ENCODE peak calls at places on chromosomes 11 and 22, in ten cellular contexts. One of them, this sample, is unnamed.

GRCh38 chr11:8058216-8058615 is 22.8 kb upstream of the TUB start:
- DNase-seq in fibroblast of lung: no peak
- DNase-seq in thyroid gland: no peak
- DNase-seq in effector memory CD4-positive, alpha-beta T cell: no peak
- DNase-seq in iPS DF 6.9: no peak
- DNase-seq in body of pancreas: no peak
- DNase-seq in K562: no peak
- DNase-seq in OCI-LY7: no peak
- DNase-seq in colonic mucosa: no peak
- DNase-seq in HCT116: no peak
- DNase-seq in this sample: no peak

GRCh38 chr22:37079668-37080171 is 28.2 kb downstream of the KCTD17 start:
- DNase-seq in HCT116: no peak
- DNase-seq in K562: no peak
- DNase-seq in iPS DF 6.9: no peak
- DNase-seq in OCI-LY7: no peak
- DNase-seq in thyroid gland: peak
- DNase-seq in effector memory CD4-positive, alpha-beta T cell: peak
- DNase-seq in colonic mucosa: no peak
- DNase-seq in body of pancreas: no peak
- DNase-seq in fibroblast of lung: peak
- DNase-seq in this sample: no peak

GRCh38 chr11:30586251-30587144 is at the start of gene MPPED2:
- DNase-seq in body of pancreas: peak
- DNase-seq in HCT116: no peak
- DNase-seq in iPS DF 6.9: no peak
- DNase-seq in colonic mucosa: peak
- DNase-seq in thyroid gland: peak
- DNase-seq in effector memory CD4-positive, alpha-beta T cell: no peak
- DNase-seq in K562: peak
- DNase-seq in fibroblast of lung: no peak
- DNase-seq in OCI-LY7: no peak
- DNase-seq in this sample: peak

GRCh38 chr11:46321757-46322156 is 25.5 kb upstream of the DGKZ start:
- DNase-seq in body of pancreas: no peak
- DNase-seq in effector memory CD4-positive, alpha-beta T cell: no peak
- DNase-seq in OCI-LY7: no peak
- DNase-seq in colonic mucosa: no peak
- DNase-seq in thyroid gland: no peak
- DNase-seq in HCT116: no peak
- DNase-seq in fibroblast of lung: no peak
- DNase-seq in iPS DF 6.9: no peak
- DNase-seq in K562: no peak
- DNase-seq in this sample: no peak

GRCh38 chr11:2665747-2666710 is 33.8 kb downstream of the KCNQ1OT1 start:
- DNase-seq in iPS DF 6.9: no peak
- DNase-seq in body of pancreas: peak
- DNase-seq in K562: no peak
- DNase-seq in OCI-LY7: no peak
- DNase-seq in thyroid gland: no peak
- DNase-seq in HCT116: no peak
- DNase-seq in colonic mucosa: peak
- DNase-seq in fibroblast of lung: peak
- DNase-seq in effector memory CD4-positive, alpha-beta T cell: no peak
- DNase-seq in this sample: peak

GRCh38 chr11:35142481-35143207 is 3.7 kb downstream of the CD44 start:
- DNase-seq in iPS DF 6.9: no peak
- DNase-seq in colonic mucosa: peak
- DNase-seq in body of pancreas: peak
- DNase-seq in HCT116: no peak
- DNase-seq in OCI-LY7: peak
- DNase-seq in K562: peak
- DNase-seq in fibroblast of lung: peak
- DNase-seq in thyroid gland: peak
- DNase-seq in effector memory CD4-positive, alpha-beta T cell: no peak
- DNase-seq in this sample: no peak

GRCh38 chr11:61131998-61132555 is 29.1 kb downstream of the VPS37C start:
- DNase-seq in K562: no peak
- DNase-seq in colonic mucosa: no peak
- DNase-seq in HCT116: no peak
- DNase-seq in iPS DF 6.9: no peak
- DNase-seq in thyroid gland: no peak
- DNase-seq in effector memory CD4-positive, alpha-beta T cell: no peak
- DNase-seq in body of pancreas: no peak
- DNase-seq in fibroblast of lung: no peak
- DNase-seq in OCI-LY7: no peak
- DNase-seq in this sample: no peak

GRCh38 chr11:107050126-107050525 is 31.9 kb upstream of the GUCY1A2 start:
- DNase-seq in body of pancreas: no peak
- DNase-seq in HCT116: no peak
- DNase-seq in iPS DF 6.9: no peak
- DNase-seq in K562: no peak
- DNase-seq in OCI-LY7: no peak
- DNase-seq in effector memory CD4-positive, alpha-beta T cell: no peak
- DNase-seq in colonic mucosa: no peak
- DNase-seq in thyroid gland: no peak
- DNase-seq in fibroblast of lung: peak
- DNase-seq in this sample: no peak

GRCh38 chr22:36404436-36404835 is 16.7 kb upstream of the MYH9 start:
- DNase-seq in effector memory CD4-positive, alpha-beta T cell: no peak
- DNase-seq in thyroid gland: no peak
- DNase-seq in K562: no peak
- DNase-seq in colonic mucosa: no peak
- DNase-seq in OCI-LY7: no peak
- DNase-seq in iPS DF 6.9: no peak
- DNase-seq in body of pancreas: no peak
- DNase-seq in HCT116: no peak
- DNase-seq in fibroblast of lung: no peak
- DNase-seq in this sample: no peak

GRCh38 chr11:18280438-18281046 is 14.5 kb downstream of the SAA1 start:
- DNase-seq in body of pancreas: no peak
- DNase-seq in fibroblast of lung: no peak
- DNase-seq in colonic mucosa: no peak
- DNase-seq in effector memory CD4-positive, alpha-beta T cell: no peak
- DNase-seq in thyroid gland: no peak
- DNase-seq in OCI-LY7: no peak
- DNase-seq in iPS DF 6.9: no peak
- DNase-seq in HCT116: no peak
- DNase-seq in K562: no peak
- DNase-seq in this sample: no peak

GRCh38 chr22:44710474-44711235 is 8.7 kb downstream of the PRR5 start:
- DNase-seq in iPS DF 6.9: no peak
- DNase-seq in body of pancreas: no peak
- DNase-seq in colonic mucosa: peak
- DNase-seq in thyroid gland: no peak
- DNase-seq in fibroblast of lung: no peak
- DNase-seq in effector memory CD4-positive, alpha-beta T cell: peak
- DNase-seq in OCI-LY7: peak
- DNase-seq in HCT116: no peak
- DNase-seq in K562: peak
- DNase-seq in this sample: no peak

GRCh38 chr22:43795320-43795719 is 16.8 kb downstream of the EFCAB6 start:
- DNase-seq in OCI-LY7: no peak
- DNase-seq in colonic mucosa: no peak
- DNase-seq in fibroblast of lung: no peak
- DNase-seq in iPS DF 6.9: no peak
- DNase-seq in body of pancreas: no peak
- DNase-seq in HCT116: no peak
- DNase-seq in effector memory CD4-positive, alpha-beta T cell: no peak
- DNase-seq in thyroid gland: no peak
- DNase-seq in K562: no peak
- DNase-seq in this sample: no peak

GRCh38 chr11:46243796-46244109 is 33.7 kb upstream of the CREB3L1 start:
- DNase-seq in colonic mucosa: no peak
- DNase-seq in K562: no peak
- DNase-seq in body of pancreas: no peak
- DNase-seq in fibroblast of lung: no peak
- DNase-seq in OCI-LY7: no peak
- DNase-seq in effector memory CD4-positive, alpha-beta T cell: no peak
- DNase-seq in iPS DF 6.9: no peak
- DNase-seq in HCT116: no peak
- DNase-seq in thyroid gland: no peak
- DNase-seq in this sample: no peak

GRCh38 chr22:35418088-35418487 is 18.1 kb downstream of the MCM5 start:
- DNase-seq in K562: no peak
- DNase-seq in body of pancreas: no peak
- DNase-seq in colonic mucosa: no peak
- DNase-seq in iPS DF 6.9: no peak
- DNase-seq in thyroid gland: no peak
- DNase-seq in effector memory CD4-positive, alpha-beta T cell: no peak
- DNase-seq in HCT116: no peak
- DNase-seq in OCI-LY7: no peak
- DNase-seq in fibroblast of lung: no peak
- DNase-seq in this sample: no peak

GRCh38 chr11:9092085-9092484 is 686 bp upstream of the SCUBE2 start:
- DNase-seq in fibroblast of lung: no peak
- DNase-seq in effector memory CD4-positive, alpha-beta T cell: no peak
- DNase-seq in thyroid gland: no peak
- DNase-seq in iPS DF 6.9: no peak
- DNase-seq in OCI-LY7: no peak
- DNase-seq in HCT116: no peak
- DNase-seq in K562: no peak
- DNase-seq in colonic mucosa: no peak
- DNase-seq in body of pancreas: no peak
- DNase-seq in this sample: no peak

GRCh38 chr11:9090488-9091043 is 833 bp downstream of the SCUBE2 start:
- DNase-seq in fibroblast of lung: no peak
- DNase-seq in OCI-LY7: no peak
- DNase-seq in HCT116: no peak
- DNase-seq in colonic mucosa: no peak
- DNase-seq in thyroid gland: no peak
- DNase-seq in body of pancreas: no peak
- DNase-seq in iPS DF 6.9: no peak
- DNase-seq in K562: no peak
- DNase-seq in effector memory CD4-positive, alpha-beta T cell: no peak
- DNase-seq in this sample: no peak

GRCh38 chr11:9089636-9090035 is 1.8 kb downstream of the SCUBE2 start:
- DNase-seq in fibroblast of lung: no peak
- DNase-seq in iPS DF 6.9: no peak
- DNase-seq in K562: no peak
- DNase-seq in thyroid gland: no peak
- DNase-seq in body of pancreas: no peak
- DNase-seq in colonic mucosa: peak
- DNase-seq in HCT116: no peak
- DNase-seq in OCI-LY7: no peak
- DNase-seq in effector memory CD4-positive, alpha-beta T cell: no peak
- DNase-seq in this sample: no peak

GRCh38 chr11:9092846-9093778 is 1.7 kb upstream of the SCUBE2 start:
- DNase-seq in HCT116: no peak
- DNase-seq in fibroblast of lung: no peak
- DNase-seq in effector memory CD4-positive, alpha-beta T cell: no peak
- DNase-seq in thyroid gland: no peak
- DNase-seq in OCI-LY7: peak
- DNase-seq in K562: no peak
- DNase-seq in iPS DF 6.9: no peak
- DNase-seq in body of pancreas: peak
- DNase-seq in colonic mucosa: no peak
- DNase-seq in this sample: no peak

GRCh38 chr11:9091044-9091936 is at the start of gene SCUBE2:
- DNase-seq in fibroblast of lung: no peak
- DNase-seq in colonic mucosa: peak
- DNase-seq in K562: peak
- DNase-seq in body of pancreas: no peak
- DNase-seq in iPS DF 6.9: no peak
- DNase-seq in effector memory CD4-positive, alpha-beta T cell: no peak
- DNase-seq in OCI-LY7: no peak
- DNase-seq in HCT116: no peak
- DNase-seq in thyroid gland: peak
- DNase-seq in this sample: no peak
- H3K4me3 ChIP-seq in fibroblast of lung: peak
- H3K4me3 ChIP-seq in colonic mucosa: peak
- H3K4me3 ChIP-seq in K562: no peak
- H3K4me3 ChIP-seq in body of pancreas: no peak
- H3K4me3 ChIP-seq in iPS DF 6.9: peak
- H3K4me3 ChIP-seq in effector memory CD4-positive, alpha-beta T cell: peak
- H3K4me3 ChIP-seq in OCI-LY7: no peak
- H3K4me3 ChIP-seq in HCT116: no peak
- H3K4me3 ChIP-seq in thyroid gland: peak
- H3K4me3 ChIP-seq in this sample: peak

GRCh38 chr11:336666-337002 is 16.0 kb upstream of the IFITM3 start:
- DNase-seq in body of pancreas: no peak
- DNase-seq in effector memory CD4-positive, alpha-beta T cell: no peak
- DNase-seq in HCT116: no peak
- DNase-seq in fibroblast of lung: no peak
- DNase-seq in K562: no peak
- DNase-seq in thyroid gland: no peak
- DNase-seq in colonic mucosa: no peak
- DNase-seq in OCI-LY7: no peak
- DNase-seq in iPS DF 6.9: no peak
- DNase-seq in this sample: no peak
- H3K27ac ChIP-seq in body of pancreas: peak
- H3K27ac ChIP-seq in effector memory CD4-positive, alpha-beta T cell: no peak
- H3K27ac ChIP-seq in HCT116: no peak
- H3K27ac ChIP-seq in fibroblast of lung: no peak
- H3K27ac ChIP-seq in K562: peak
- H3K27ac ChIP-seq in thyroid gland: peak
- H3K27ac ChIP-seq in colonic mucosa: peak
- H3K27ac ChIP-seq in OCI-LY7: peak
- H3K27ac ChIP-seq in iPS DF 6.9: no peak
- H3K27ac ChIP-seq in this sample: peak

GRCh38 chr11:117546431-117547160 is 218.9 kb downstream of the CEP164 start:
- DNase-seq in colonic mucosa: no peak
- DNase-seq in thyroid gland: no peak
- DNase-seq in K562: no peak
- DNase-seq in effector memory CD4-positive, alpha-beta T cell: no peak
- DNase-seq in fibroblast of lung: no peak
- DNase-seq in OCI-LY7: no peak
- DNase-seq in iPS DF 6.9: no peak
- DNase-seq in body of pancreas: no peak
- DNase-seq in HCT116: no peak
- DNase-seq in this sample: no peak
- H3K4me3 ChIP-seq in colonic mucosa: no peak
- H3K4me3 ChIP-seq in thyroid gland: no peak
- H3K4me3 ChIP-seq in K562: no peak
- H3K4me3 ChIP-seq in effector memory CD4-positive, alpha-beta T cell: no peak
- H3K4me3 ChIP-seq in fibroblast of lung: no peak
- H3K4me3 ChIP-seq in OCI-LY7: no peak
- H3K4me3 ChIP-seq in iPS DF 6.9: no peak
- H3K4me3 ChIP-seq in body of pancreas: no peak
- H3K4me3 ChIP-seq in HCT116: no peak
- H3K4me3 ChIP-seq in this sample: no peak

DNA sequence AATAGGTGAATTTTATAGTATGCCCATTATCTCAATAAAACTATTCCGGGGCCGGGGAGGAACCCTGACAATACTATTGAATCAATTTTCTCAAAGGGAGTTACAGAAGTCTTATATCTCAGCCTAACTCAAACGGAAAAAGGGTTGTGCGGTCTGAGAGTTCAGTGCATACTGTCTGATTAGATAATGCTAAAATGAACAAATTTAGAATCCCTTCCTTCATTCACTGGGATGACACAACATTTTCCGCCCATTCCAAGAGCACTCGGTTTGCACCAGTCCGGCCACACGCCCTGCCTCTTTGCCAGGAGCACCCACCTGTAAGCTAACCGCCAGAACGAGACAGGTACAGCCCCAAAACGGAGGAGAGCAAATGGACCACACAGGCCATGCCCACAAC is 50.0 kb upstream of the NFRKB start:
- DNase-seq in effector memory CD4-positive, alpha-beta T cell: no peak
- DNase-seq in K562: no peak
- DNase-seq in fibroblast of lung: no peak
- DNase-seq in body of pancreas: no peak
- DNase-seq in colonic mucosa: no peak
- DNase-seq in thyroid gland: no peak
- DNase-seq in HCT116: no peak
- DNase-seq in OCI-LY7: no peak
- DNase-seq in iPS DF 6.9: no peak
- DNase-seq in this sample: no peak
- H3K27ac ChIP-seq in effector memory CD4-positive, alpha-beta T cell: no peak
- H3K27ac ChIP-seq in K562: peak
- H3K27ac ChIP-seq in fibroblast of lung: no peak
- H3K27ac ChIP-seq in body of pancreas: no peak
- H3K27ac ChIP-seq in colonic mucosa: no peak
- H3K27ac ChIP-seq in thyroid gland: no peak
- H3K27ac ChIP-seq in HCT116: no peak
- H3K27ac ChIP-seq in OCI-LY7: peak
- H3K27ac ChIP-seq in iPS DF 6.9: no peak
- H3K27ac ChIP-seq in this sample: no peak